ENCODE peak calls at places on chromosomes 7 and 10, in seven cellular contexts. Z is adrenal gland, T is RWPE2, E is dorsolateral prefrontal cortex, S is tibial nerve, O is A549, J is GM12865. R is an unnamed sample.

GRCh38 chr10:119461380-119461779 is 81.1 kb downstream of the RGS10 start:
- DNase-seq in Z (no peak), T (no peak), E (no peak), S (no peak), O (no peak), J (peak; percentile 69), R (no peak)

GRCh38 chr10:28367865-28368541 is 65.1 kb upstream of the MPP7 start:
- DNase-seq in Z (no peak), T (no peak), E (no peak), S (no peak), O (no peak), J (peak; percentile 72), R (no peak)

GRCh38 chr7:129315916-129316315 is 91.1 kb downstream of the AHCYL2 start:
- DNase-seq in Z (no peak), T (no peak), E (no peak), S (no peak), O (no peak), J (no peak), R (no peak)

GRCh38 chr10:117334921-117335320 is 40.3 kb downstream of the PDZD8 start:
- DNase-seq in Z (no peak), T (no peak), E (no peak), S (no peak), O (no peak), J (no peak), R (no peak)

GRCh38 chr10:79017882-79018550 is 50.8 kb upstream of the ZMIZ1 start:
- DNase-seq in Z (no peak), T (peak; percentile 27), E (no peak), S (no peak), O (no peak), J (no peak), R (no peak)

GRCh38 chr7:107659666-107660065 is 962 bp upstream of the SLC26A4 start:
- DNase-seq in Z (no peak), T (no peak), E (no peak), S (no peak), O (no peak), J (peak; percentile 32), R (no peak)

GRCh38 chr7:8149222-8149621 is 112.7 kb downstream of the ICA1 start:
- DNase-seq in Z (no peak), T (no peak), E (no peak), S (no peak), O (no peak), J (peak; percentile 79), R (no peak)

GRCh38 chr7:156034397-156034796 is 222.1 kb upstream of the SHH start:
- DNase-seq in Z (no peak), T (no peak), E (no peak), S (no peak), O (no peak), J (peak; percentile 14), R (no peak)

GRCh38 chr10:103982639-103983038 is 15.7 kb downstream of the SLK start:
- DNase-seq in Z (no peak), T (no peak), E (no peak), S (no peak), O (no peak), J (peak; percentile 15), R (no peak)

GRCh38 chr7:28618383-28618782 is 206.1 kb downstream of the CREB5 start:
- DNase-seq in Z (no peak), T (no peak), E (no peak), S (no peak), O (no peak), J (no peak), R (no peak)

GRCh38 chr7:156907656-156908055 is 14.7 kb upstream of the LMBR1 start:
- DNase-seq in Z (no peak), T (no peak), E (no peak), S (no peak), O (no peak), J (no peak), R (no peak)

GRCh38 chr10:112603062-112603461 is 156.0 kb downstream of the VTI1A start:
- DNase-seq in Z (no peak), T (no peak), E (no peak), S (no peak), O (no peak), J (no peak), R (no peak)

GRCh38 chr10:88297103-88297502 is 286.0 kb downstream of the RNLS start:
- DNase-seq in Z (no peak), T (no peak), E (no peak), S (no peak), O (no peak), J (no peak), R (no peak)

GRCh38 chr7:75740846-75741497 is 2.2 kb upstream of the HIP1 start:
- DNase-seq in Z (peak; percentile 34), T (no peak), E (no peak), S (no peak), O (no peak), J (peak; percentile 81), R (no peak)

GRCh38 chr7:78924581-78924980 is 528.9 kb downstream of the MAGI2 start:
- DNase-seq in Z (no peak), T (no peak), E (no peak), S (no peak), O (no peak), J (peak; percentile 1), R (no peak)

GRCh38 chr10:62305813-62306212 is 37.2 kb upstream of the RTKN2 start:
- DNase-seq in Z (no peak), T (no peak), E (no peak), S (no peak), O (no peak), J (no peak), R (no peak)

GRCh38 chr10:62307635-62308034 is 39.0 kb upstream of the RTKN2 start:
- DNase-seq in Z (no peak), T (no peak), E (no peak), S (no peak), O (no peak), J (no peak), R (no peak)

GRCh38 chr10:62306663-62307062 is 38.0 kb upstream of the RTKN2 start:
- DNase-seq in Z (no peak), T (no peak), E (no peak), S (no peak), O (no peak), J (no peak), R (no peak)

GRCh38 chr10:62303922-62304321 is 35.3 kb upstream of the RTKN2 start:
- DNase-seq in Z (no peak), T (no peak), E (no peak), S (no peak), O (no peak), J (no peak), R (no peak)

DNA sequence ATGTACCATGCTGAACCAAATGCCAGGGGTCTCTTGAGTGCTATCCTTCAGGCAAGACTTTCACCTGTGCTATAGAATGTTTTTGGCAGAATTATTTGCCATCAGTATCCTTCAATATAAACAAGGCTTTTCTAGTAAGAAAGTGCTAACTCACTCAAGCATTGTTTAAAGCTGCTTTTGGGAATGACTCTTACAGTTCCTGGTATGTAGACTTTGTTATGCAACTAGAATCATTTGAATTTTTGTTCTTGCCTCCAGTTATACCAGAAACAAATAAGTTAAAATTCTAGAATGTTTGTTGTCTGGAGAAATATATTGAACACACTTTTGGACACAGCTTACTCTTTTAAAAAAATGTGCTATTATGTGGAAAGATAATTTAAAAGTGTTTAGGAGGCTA is 39.5 kb upstream of the RTKN2 start:
- DNase-seq in Z (no peak), T (no peak), E (no peak), S (no peak), O (no peak), J (no peak), R (no peak)
- TF ChIP-seq CTCF in Z (no peak), T (no peak), E (no peak), S (no peak), O (no peak), J (no peak), R (no peak)

GRCh38 chr10:33487014-33487776 is 152.7 kb upstream of the NRP1 start:
- DNase-seq in Z (no peak), T (no peak), E (no peak), S (no peak), O (no peak), J (peak; percentile 18), R (no peak)
- TF ChIP-seq CTCF in Z (no peak), T (no peak), E (no peak), S (no peak), O (no peak), J (no peak), R (peak; percentile 11)

GRCh38 chr7:1844336-1844955 is 174.4 kb downstream of the ELFN1 start:
- DNase-seq in Z (no peak), T (peak; percentile 60), E (no peak), S (peak; percentile 11), O (no peak), J (no peak), R (no peak)
- TF ChIP-seq CTCF in Z (no peak), T (no peak), E (no peak), S (no peak), O (no peak), J (no peak), R (no peak)

GRCh38 chr7:24010495-24010894 is 273.5 kb upstream of the NPY start:
- DNase-seq in Z (no peak), T (no peak), E (no peak), S (no peak), O (no peak), J (no peak), R (no peak)

DNA sequence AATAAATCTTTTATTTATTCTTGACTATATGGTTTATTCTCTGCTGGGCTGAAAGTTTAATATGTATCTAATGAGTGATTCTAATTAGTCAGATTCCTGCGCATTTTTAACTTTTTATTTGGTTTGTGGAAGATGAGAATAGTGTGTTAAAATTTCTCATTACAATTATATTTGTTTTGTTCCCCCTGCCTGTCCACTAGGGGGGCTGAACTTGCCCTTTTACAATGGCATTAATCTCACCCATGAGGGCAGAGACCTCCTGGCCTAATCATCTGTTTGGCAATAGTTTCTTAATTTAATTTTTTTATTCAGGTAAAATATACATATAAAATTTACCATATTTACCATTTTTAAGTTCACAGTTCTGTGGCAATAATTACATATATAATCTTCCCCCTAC is 278.5 kb upstream of the NPY start:
- DNase-seq in Z (no peak), T (no peak), E (no peak), S (no peak), O (no peak), J (no peak), R (no peak)
- TF ChIP-seq CTCF in Z (no peak), T (no peak), E (no peak), S (no peak), O (no peak), J (peak; percentile 13), R (peak; percentile 33)

DNA sequence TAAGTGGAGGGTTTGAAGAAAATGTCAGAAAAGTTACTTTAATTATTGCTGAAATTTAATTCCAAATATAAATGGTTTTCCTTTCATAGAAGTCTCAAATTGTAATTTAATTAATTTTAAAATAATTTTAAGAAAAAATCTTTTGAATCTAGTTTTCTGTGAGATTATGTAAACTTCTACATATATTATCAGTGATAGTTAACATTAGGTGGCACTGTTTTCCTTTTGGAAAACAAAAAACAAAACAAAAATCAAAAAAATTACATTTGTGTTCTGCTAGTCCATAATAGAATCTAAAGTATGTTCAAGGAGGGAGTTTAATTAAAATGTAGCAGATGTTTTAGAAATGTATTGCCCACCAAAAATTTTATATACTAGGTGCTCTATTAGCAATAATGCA is 1456.7 kb downstream of the REEP3 start:
- DNase-seq in Z (no peak), T (no peak), E (no peak), S (no peak), O (no peak), J (no peak), R (no peak)
- TF ChIP-seq CTCF in Z (no peak), T (peak; percentile 39), E (peak; percentile 41), S (no peak), O (no peak), J (no peak), R (no peak)

GRCh38 chr10:5293691-5294550 is 70.8 kb upstream of the UCN3 start:
- DNase-seq in Z (peak; percentile 31), T (no peak), E (no peak), S (no peak), O (peak; percentile 77), J (peak; percentile 59), R (peak; percentile 65)
- TF ChIP-seq CTCF in Z (no peak), T (peak; percentile 21), E (no peak), S (no peak), O (peak; percentile 72), J (peak; percentile 66), R (peak; percentile 55)